ENCODE peak calls at places on chromosomes 16 and 17, in ten cellular contexts. C is fibroblast of the aortic adventitia, T is cardiac muscle cell, H is fibroblast of lung, X is stomach, F is heart left ventricle, J is esophagus squamous epithelium, Z is endothelial cell of umbilical vein, R is breast epithelium, Y is body of pancreas. K is an unnamed sample.

GRCh38 chr17:79188048-79188447 is 113.4 kb downstream of the ENGASE start:
- DNase-seq in J (no peak), X (no peak), C (no peak), R (no peak), Z (no peak), Y (peak; percentile 26), T (peak; percentile 6), F (no peak), H (no peak), K (no peak)

GRCh38 chr17:80619535-80620235 is 75.0 kb downstream of the RPTOR start:
- DNase-seq in Y (no peak), C (no peak), J (no peak), X (no peak), H (peak; percentile 70), T (no peak), R (no peak), Z (no peak), F (no peak), K (no peak)

GRCh38 chr16:83933885-83934683 is 19.0 kb upstream of the OSGIN1 start:
- DNase-seq in J (no peak), C (no peak), Y (no peak), Z (no peak), T (peak; percentile 52), H (peak; percentile 66), R (no peak), X (no peak), F (no peak), K (no peak)

GRCh38 chr17:59406808-59407381 is 75.4 kb downstream of the YPEL2 start:
- DNase-seq in H (peak; percentile 76), Z (no peak), F (no peak), T (peak; percentile 60), C (peak; percentile 68), X (no peak), Y (peak; percentile 35), J (no peak), R (no peak), K (no peak)

GRCh38 chr16:3158498-3159314 is 23.9 kb downstream of the ZNF213 start:
- DNase-seq in X (peak; percentile 90), F (peak; percentile 83), Y (peak; percentile 93), H (peak; percentile 86), C (peak; percentile 79), R (peak; percentile 89), T (peak; percentile 86), Z (peak; percentile 84), J (no peak), K (no peak)

GRCh38 chr17:27990979-27991378 is 51.5 kb upstream of the NLK start:
- DNase-seq in J (no peak), H (no peak), T (no peak), C (no peak), Y (no peak), F (no peak), R (no peak), Z (no peak), X (no peak), K (no peak)

GRCh38 chr17:65797809-65798208 is 236.4 kb upstream of the AXIN2 start:
- DNase-seq in F (no peak), H (no peak), C (no peak), J (no peak), Y (no peak), Z (peak; percentile 5), R (no peak), T (peak; percentile 37), X (no peak), K (no peak)

GRCh38 chr17:61467416-61468262 is 15.4 kb downstream of the TBX4 start:
- DNase-seq in R (no peak), X (peak; percentile 38), H (peak; percentile 53), J (no peak), C (peak; percentile 53), F (no peak), Y (peak; percentile 19), T (peak; percentile 62), Z (peak; percentile 11), K (no peak)

DNA sequence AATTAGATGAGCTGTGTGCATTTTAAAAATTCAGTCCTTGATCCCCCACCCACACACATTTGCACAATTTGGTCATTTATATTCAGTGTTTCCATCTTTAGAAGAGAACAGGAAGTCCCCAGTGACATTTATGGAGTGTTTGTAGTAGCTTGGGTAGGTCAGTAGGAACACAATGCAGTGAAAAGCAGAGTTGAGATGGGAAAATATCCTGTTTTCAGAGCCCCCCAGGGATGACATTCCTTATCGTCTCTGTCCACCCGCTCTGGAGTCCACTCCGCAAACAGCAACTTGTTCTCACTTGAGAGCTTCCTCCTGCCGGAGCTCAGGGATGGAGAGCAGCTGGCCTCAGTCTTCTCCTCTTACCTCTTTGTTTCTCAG is 332.1 kb downstream of the SEC14L1 start:
- DNase-seq in Z (no peak), R (no peak), T (no peak), J (no peak), C (no peak), F (no peak), H (no peak), Y (no peak), X (no peak), K (no peak)
- H3K4me3 ChIP-seq in Z (no peak overlapping the region), R (peak overlapping the region; percentile 45), T (no peak overlapping the region), J (no peak overlapping the region), C (no peak overlapping the region), F (no peak overlapping the region), H (no peak overlapping the region), Y (no peak overlapping the region), X (no peak overlapping the region), K (no peak overlapping the region)

DNA sequence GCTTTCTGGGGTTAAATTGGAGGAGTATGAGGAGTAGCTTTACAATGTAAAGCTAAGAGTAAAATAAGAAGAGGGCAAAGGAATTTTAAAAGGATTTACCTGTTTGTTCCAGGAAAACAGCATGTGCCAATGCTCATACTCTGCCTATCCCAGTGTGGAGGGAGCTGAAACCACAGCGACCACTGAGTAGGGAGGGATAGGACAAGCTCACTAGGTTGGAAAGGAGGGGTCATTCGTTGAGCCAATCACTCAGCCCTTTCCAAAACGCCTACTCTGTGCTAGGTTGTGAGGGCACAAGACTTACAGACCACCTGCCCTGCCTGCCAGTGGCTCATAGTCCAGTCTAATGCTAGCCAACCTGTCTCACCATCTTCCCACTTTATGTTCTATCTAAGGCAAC is 1.1 kb upstream of the DNAJC7 start:
- DNase-seq in Y (no peak), J (no peak), Z (no peak), F (no peak), X (no peak), T (no peak), R (no peak), C (no peak), H (no peak), K (no peak)
- H3K4me3 ChIP-seq in Y (no peak overlapping the region), J (no peak overlapping the region), Z (peak overlapping the region; percentile 96), F (peak overlapping the region; percentile 99), X (no peak overlapping the region), T (peak overlapping the region; percentile 64), R (peak overlapping the region; percentile 94), C (peak overlapping the region; percentile 98), H (peak overlapping the region; percentile 88), K (peak overlapping the region; percentile 89)

GRCh38 chr16:30096862-30097563 is 1.0 kb upstream of the YPEL3 start:
- DNase-seq in Z (peak; percentile 24), X (no peak), R (no peak), H (no peak), Y (no peak), J (no peak), T (no peak), C (no peak), F (no peak), K (no peak)

GRCh38 chr16:30095166-30096078 is 591 bp downstream of the YPEL3 start:
- DNase-seq in F (peak; percentile 45), C (no peak), Y (peak; percentile 47), J (no peak), T (no peak), X (no peak), H (no peak), Z (no peak), R (no peak), K (no peak)

GRCh38 chr16:30096105-30096861 is at the start of gene YPEL3:
- DNase-seq in Z (peak; percentile 89), T (peak; percentile 95), H (peak; percentile 87), R (peak; percentile 95), X (peak; percentile 96), C (peak; percentile 79), Y (peak; percentile 96), J (peak; percentile 73), F (peak; percentile 96), K (peak; percentile 54)

GRCh38 chr16:30092373-30093010 is 768 bp upstream of the TBX6 start:
- DNase-seq in Z (peak; percentile 94), J (peak; percentile 42), C (peak; percentile 58), Y (peak; percentile 58), X (peak; percentile 70), H (peak; percentile 59), T (peak; percentile 84), R (no peak), F (peak; percentile 88), K (no peak)

DNA sequence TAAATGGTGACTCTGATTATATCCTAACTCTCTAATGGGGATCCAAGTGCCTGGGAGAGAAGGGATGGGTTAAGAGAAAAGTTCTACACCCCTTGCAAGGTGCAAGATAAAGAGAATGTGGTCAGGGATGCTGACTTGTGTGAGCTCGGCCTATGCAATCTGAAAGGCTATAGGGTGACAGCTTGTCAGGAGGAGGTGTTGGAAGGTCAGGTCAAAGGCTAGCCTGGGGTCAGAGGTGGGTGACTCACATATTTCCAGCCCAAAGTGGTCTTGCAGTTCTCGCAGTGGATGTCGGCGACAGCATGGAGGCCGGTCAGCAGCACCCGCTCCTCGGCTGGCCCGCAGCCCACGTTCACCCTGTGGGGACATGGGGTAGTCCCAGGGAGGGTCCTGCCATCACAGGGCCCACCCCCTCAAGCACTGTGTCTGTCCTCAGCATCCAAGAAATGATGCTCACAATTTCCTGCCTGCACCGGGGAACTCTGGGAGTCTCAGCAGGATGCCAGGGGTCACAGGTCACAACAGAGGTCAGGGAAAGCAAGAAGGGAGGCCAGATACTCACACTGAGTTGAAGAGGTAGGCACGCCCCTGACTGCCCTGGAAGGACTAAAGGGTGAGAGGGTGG is 1.4 kb downstream of the YPEL3 start:
- DNase-seq in Z (no peak), C (no peak), F (peak; percentile 49), X (no peak), Y (no peak), R (no peak), H (no peak), T (no peak), J (no peak), K (no peak)
- H3K4me3 ChIP-seq in Z (no peak overlapping the region), C (peak overlapping the region; percentile 85), F (peak overlapping the region; percentile 73), X (peak overlapping the region; percentile 84), Y (peak overlapping the region; percentile 73), R (peak overlapping the region; percentile 100), H (no peak overlapping the region), T (no peak overlapping the region), J (peak overlapping the region; percentile 62), K (peak overlapping the region; percentile 88)

GRCh38 chr17:6437466-6437865 is 2.5 kb upstream of the AIPL1 start:
- DNase-seq in F (no peak), Y (no peak), X (no peak), Z (no peak), R (no peak), H (no peak), C (no peak), T (no peak), J (no peak), K (no peak)

GRCh38 chr17:6435051-6435450 is at the start of gene AIPL1:
- DNase-seq in Z (no peak), J (no peak), C (no peak), H (no peak), F (no peak), X (no peak), T (no peak), Y (no peak), R (no peak), K (no peak)

GRCh38 chr17:6437956-6438355 is 3.0 kb upstream of the AIPL1 start:
- DNase-seq in C (no peak), Z (no peak), Y (no peak), J (no peak), X (no peak), R (no peak), F (no peak), H (no peak), T (no peak), K (no peak)

GRCh38 chr17:6439951-6440350 is 4.3 kb upstream of the PIMREG start:
- DNase-seq in J (no peak), Y (no peak), F (no peak), T (no peak), R (no peak), C (no peak), H (no peak), X (no peak), Z (no peak), K (no peak)

GRCh38 chr17:6435968-6436367 is 1.0 kb upstream of the AIPL1 start:
- DNase-seq in R (no peak), T (peak; percentile 77), Y (peak; percentile 64), X (peak; percentile 69), H (peak; percentile 41), F (peak; percentile 60), C (peak; percentile 75), Z (peak; percentile 51), J (peak; percentile 14), K (no peak)
- H3K4me3 ChIP-seq in R (no peak overlapping the region), T (no peak overlapping the region), Y (no peak overlapping the region), X (no peak overlapping the region), H (no peak overlapping the region), F (no peak overlapping the region), C (no peak overlapping the region), Z (no peak overlapping the region), J (no peak overlapping the region), K (no peak overlapping the region)